ENCODE peak calls at places on chromosomes 2 and 18, in eight cellular contexts. K is cardiac fibroblast; S is tibial artery; U is naive thymus-derived CD8-positive, alpha-beta T cell; T is T-helper 9 cell; G is hypothalamus; O is gastrocnemius medialis; B is left cardiac atrium. C is an unnamed sample.

GRCh38 chr2:239289545-239289944 is 111.3 kb downstream of the HDAC4 start:
- DNase-seq in B (peak), U (peak), G (no peak), T (no peak), S (peak), K (no peak), O (peak), C (no peak)

GRCh38 chr18:66872277-66872676 is 268.4 kb upstream of the CDH19 start:
- DNase-seq in S (no peak), G (no peak), T (no peak), U (no peak), K (peak), B (no peak), O (no peak), C (no peak)

GRCh38 chr2:43005211-43005974 is 213.0 kb upstream of the HAAO start:
- DNase-seq in B (no peak), K (no peak), T (no peak), S (no peak), G (no peak), U (no peak), O (no peak), C (no peak)

GRCh38 chr18:9708057-9708881 is at the start of gene RAB31:
- DNase-seq in B (peak), S (peak), G (peak), O (no peak), U (no peak), T (no peak), K (peak), C (peak)

GRCh38 chr2:193985272-193985671 is 1671.8 kb upstream of the SLC39A10 start:
- DNase-seq in K (no peak), S (no peak), T (no peak), G (no peak), O (no peak), U (no peak), B (no peak), C (no peak)

GRCh38 chr18:44557626-44558151 is 123.0 kb upstream of the SETBP1 start:
- DNase-seq in T (no peak), S (no peak), B (no peak), G (no peak), K (no peak), U (no peak), O (no peak), C (no peak)

GRCh38 chr2:238106698-238107524 is 6.8 kb downstream of the ESPNL start:
- DNase-seq in K (no peak), B (no peak), U (no peak), O (no peak), T (no peak), G (no peak), S (peak), C (no peak)

GRCh38 chr2:15937105-15937881 is 3.1 kb upstream of the MYCN start:
- DNase-seq in T (no peak), O (no peak), G (no peak), S (no peak), K (no peak), U (no peak), B (no peak), C (no peak)

GRCh38 chr18:60676807-60677206 is 304.2 kb upstream of the MC4R start:
- DNase-seq in K (no peak), S (no peak), O (no peak), B (no peak), T (no peak), U (no peak), G (no peak), C (no peak)

GRCh38 chr2:178211943-178212342 is 17.6 kb downstream of the OSBPL6 start:
- DNase-seq in T (no peak), B (no peak), O (no peak), K (no peak), G (no peak), S (no peak), U (no peak), C (peak)

GRCh38 chr2:64998658-64999061 is 9.5 kb downstream of the SLC1A4 start:
- DNase-seq in B (peak), S (no peak), O (no peak), G (no peak), K (peak), U (no peak), T (no peak), C (no peak)

GRCh38 chr2:100630473-100630977 is 67.7 kb downstream of the PDCL3 start:
- DNase-seq in G (no peak), S (no peak), U (no peak), T (no peak), O (no peak), K (no peak), B (no peak), C (no peak)

GRCh38 chr2:34524115-34524514 is 925.0 kb upstream of the FAM98A start:
- DNase-seq in G (no peak), U (no peak), K (no peak), O (no peak), T (no peak), S (no peak), B (no peak), C (no peak)

GRCh38 chr2:130834091-130834922 is 2.4 kb upstream of the ARHGEF4 start:
- DNase-seq in T (no peak), B (no peak), O (no peak), K (peak), G (no peak), S (no peak), U (no peak), C (no peak)

GRCh38 chr2:153105829-153106578 is 372.6 kb downstream of the RPRM start:
- DNase-seq in U (no peak), B (no peak), O (no peak), S (no peak), K (no peak), T (no peak), G (no peak), C (peak)

GRCh38 chr2:33084433-33084832 is 137.7 kb downstream of the LTBP1 start:
- DNase-seq in U (no peak), S (no peak), T (no peak), G (no peak), O (no peak), B (no peak), K (no peak), C (no peak)

GRCh38 chr18:6752200-6752873 is 22.8 kb downstream of the ARHGAP28 start:
- DNase-seq in G (no peak), O (no peak), T (no peak), U (no peak), K (peak), B (no peak), S (no peak), C (no peak)

GRCh38 chr2:42147641-42148274 is 21.4 kb upstream of the EML4 start:
- DNase-seq in K (peak), T (no peak), U (no peak), O (no peak), G (no peak), S (no peak), B (no peak), C (no peak)

GRCh38 chr2:133377599-133377998 is 190.7 kb downstream of the NCKAP5 start:
- DNase-seq in G (no peak), O (no peak), B (no peak), U (no peak), T (no peak), S (no peak), K (no peak), C (peak)